ENCODE peak calls at places on chromosomes 16 and 17, in ten cellular contexts. S is posterior vena cava; M is left ventricle myocardium superior; K is mesendoderm; V is transverse colon; L is ovary; W is CD8-positive, alpha-beta memory T cell; Q is effector memory CD8-positive, alpha-beta T cell; P is activated T-cell treated with anti-CD3 and anti-CD28 coated beads for 24 hours; N is fibroblast of the conjunctiva. O is an unnamed sample.

GRCh38 chr16:57277586-57277985 is 6.9 kb downstream of the PLLP start:
- DNase-seq in L (no peak), N (no peak), W (peak; percentile 20), P (peak; percentile 26), Q (peak; percentile 28), M (no peak), K (no peak), S (no peak), V (no peak), O (no peak)

GRCh38 chr17:83067071-83067717 is 12.2 kb upstream of the METRNL start:
- DNase-seq in Q (no peak), L (peak; percentile 33), N (no peak), P (no peak), V (peak; percentile 7), K (no peak), S (peak; percentile 72), W (no peak), M (peak; percentile 22), O (no peak)

GRCh38 chr16:10387378-10387681 is 1.5 kb downstream of the ATF7IP2 start:
- DNase-seq in S (no peak), P (no peak), V (no peak), Q (no peak), L (no peak), K (no peak), W (no peak), N (no peak), M (no peak), O (no peak)

GRCh38 chr16:27911486-27911885 is 152.0 kb downstream of the GSG1L start:
- DNase-seq in N (no peak), P (no peak), K (no peak), Q (no peak), V (no peak), W (no peak), S (peak; percentile 24), L (no peak), M (no peak), O (no peak)

GRCh38 chr16:89087922-89088321 is 5.7 kb upstream of the ACSF3 start:
- DNase-seq in L (no peak), M (no peak), Q (no peak), S (no peak), K (no peak), N (no peak), W (no peak), V (no peak), P (no peak), O (no peak)

GRCh38 chr17:11391134-11391533 is 150.1 kb downstream of the SHISA6 start:
- DNase-seq in P (no peak), V (peak; percentile 36), N (no peak), K (peak; percentile 50), S (no peak), W (no peak), M (no peak), L (no peak), Q (no peak), O (no peak)

GRCh38 chr17:45307290-45308015 is 9.4 kb downstream of the MAP3K14 start:
- DNase-seq in M (peak; percentile 58), L (peak; percentile 50), V (no peak), Q (no peak), S (no peak), K (no peak), P (peak; percentile 60), W (no peak), N (peak; percentile 87), O (peak; percentile 35)

GRCh38 chr17:67666028-67666427 is 51.7 kb upstream of the NOL11 start:
- DNase-seq in P (no peak), S (no peak), N (no peak), V (no peak), M (no peak), W (no peak), Q (no peak), K (no peak), L (no peak), O (no peak)

GRCh38 chr16:56347670-56348069 is 77.7 kb downstream of the AMFR start:
- DNase-seq in V (no peak), P (no peak), M (peak; percentile 8), L (no peak), W (no peak), N (no peak), Q (no peak), S (peak; percentile 67), K (no peak), O (no peak)

GRCh38 chr17:17434477-17434876 is 42.3 kb upstream of the MED9 start:
- DNase-seq in M (no peak), L (no peak), S (no peak), K (no peak), V (no peak), P (no peak), Q (no peak), N (no peak), W (no peak), O (no peak)

GRCh38 chr16:58462997-58463891 is 36.7 kb upstream of the NDRG4 start:
- DNase-seq in M (peak; percentile 82), W (no peak), S (no peak), N (no peak), P (no peak), L (no peak), K (no peak), Q (no peak), V (no peak), O (peak; percentile 41)

GRCh38 chr17:8883353-8883752 is 15.9 kb upstream of the PIK3R6 start:
- DNase-seq in N (no peak), L (no peak), P (no peak), V (no peak), W (no peak), K (no peak), M (no peak), S (no peak), Q (no peak), O (no peak)

GRCh38 chr16:82061861-82062525 is 26.9 kb downstream of the HSD17B2 start:
- DNase-seq in L (no peak), V (no peak), M (no peak), Q (peak; percentile 2), W (no peak), S (no peak), K (peak; percentile 34), N (peak; percentile 8), P (no peak), O (peak; percentile 56)

GRCh38 chr17:1019451-1019850 is 22.5 kb downstream of the TIMM22 start:
- DNase-seq in K (no peak), L (no peak), P (no peak), Q (no peak), W (no peak), M (peak; percentile 79), V (no peak), S (no peak), N (no peak), O (no peak)

GRCh38 chr17:16906670-16907069 is 65.2 kb downstream of the TNFRSF13B start:
- DNase-seq in V (no peak), S (no peak), N (no peak), P (no peak), Q (no peak), K (no peak), W (no peak), M (no peak), L (no peak), O (no peak)

GRCh38 chr17:49425004-49425286 is 10.3 kb upstream of the PHB1 start:
- DNase-seq in L (no peak), N (no peak), M (no peak), S (no peak), V (no peak), K (no peak), P (no peak), Q (no peak), W (no peak), O (no peak)

GRCh38 chr17:78707016-78707415 is 75.1 kb downstream of the CYTH1 start:
- DNase-seq in S (no peak), V (no peak), M (no peak), L (no peak), P (no peak), N (no peak), K (no peak), W (no peak), Q (no peak), O (no peak)

GRCh38 chr16:3065069-3065741 is at the start of gene IL32:
- DNase-seq in K (no peak), S (no peak), M (peak; percentile 62), N (no peak), P (peak; percentile 71), V (peak; percentile 89), L (no peak), Q (peak; percentile 57), W (peak; percentile 44), O (peak; percentile 54)

O was measured in DMS53.